ENCODE peak calls at places on chromosomes 13 and 19, in seven cellular contexts. V is A549, F is suprapubic skin, P is ovary, Z is esophagus muscularis mucosa, C is stomach, A is transverse colon. T is an unnamed sample.
A peak's percentile ranks its signal among the peaks of the same experiment; 100 is the strongest.

GRCh38 chr19:2475702-2476450 is at the start of gene GADD45B:
- DNase-seq in V (peak; percentile 94), F (peak; percentile 99), P (peak; percentile 99), Z (peak; percentile 100), C (peak; percentile 98), A (peak; percentile 98), T (peak; percentile 99)

GRCh38 chr13:76937416-76937815 is 10.9 kb upstream of the ACOD1 start:
- DNase-seq in V (peak; percentile 3), F (no peak), P (no peak), Z (no peak), C (no peak), A (no peak), T (no peak)

GRCh38 chr19:16894080-16894479 is 5.3 kb downstream of the F2RL3 start:
- DNase-seq in V (no peak), F (no peak), P (no peak), Z (no peak), C (no peak), A (no peak), T (no peak)

GRCh38 chr13:42055500-42056085 is 7.1 kb downstream of the DGKH start:
- DNase-seq in V (no peak), F (no peak), P (no peak), Z (no peak), C (no peak), A (no peak), T (no peak)

GRCh38 chr13:45749026-45749759 is 47.1 kb downstream of the CBY2 start:
- DNase-seq in V (no peak), F (no peak), P (no peak), Z (no peak), C (no peak), A (no peak), T (no peak)

GRCh38 chr19:16301999-16302694 is 22.5 kb upstream of the KLF2 start:
- DNase-seq in V (peak; percentile 40), F (no peak), P (no peak), Z (no peak), C (peak; percentile 70), A (no peak), T (no peak)

GRCh38 chr19:39544201-39544903 is 4.4 kb upstream of the EID2 start:
- DNase-seq in V (no peak), F (no peak), P (no peak), Z (no peak), C (no peak), A (no peak), T (no peak)

GRCh38 chr19:39449116-39449797 is 3.9 kb downstream of the SUPT5H start:
- DNase-seq in V (no peak), F (no peak), P (no peak), Z (no peak), C (no peak), A (no peak), T (no peak)

GRCh38 chr13:95362666-95363065 is 61.4 kb upstream of the ABCC4 start:
- DNase-seq in V (no peak), F (no peak), P (no peak), Z (no peak), C (no peak), A (no peak), T (no peak)

GRCh38 chr13:107367258-107367657 is 799.3 kb upstream of the ARGLU1 start:
- DNase-seq in V (no peak), F (no peak), P (no peak), Z (no peak), C (no peak), A (no peak), T (no peak)

GRCh38 chr13:70162141-70162540 is 53.9 kb upstream of the KLHL1 start:
- DNase-seq in V (no peak), F (no peak), P (no peak), Z (no peak), C (no peak), A (no peak), T (no peak)

GRCh38 chr19:10655457-10656312 is 1.5 kb downstream of the ILF3 start:
- DNase-seq in V (no peak), F (no peak), P (no peak), Z (no peak), C (no peak), A (peak; percentile 18), T (no peak)

GRCh38 chr19:4487572-4487971 is 15.5 kb downstream of the HDGFL2 start:
- DNase-seq in V (no peak), F (no peak), P (no peak), Z (no peak), C (no peak), A (no peak), T (no peak)

GRCh38 chr13:110758195-110758594 is 44.7 kb downstream of the ING1 start:
- DNase-seq in V (no peak), F (no peak), P (no peak), Z (no peak), C (no peak), A (no peak), T (no peak)

DNA sequence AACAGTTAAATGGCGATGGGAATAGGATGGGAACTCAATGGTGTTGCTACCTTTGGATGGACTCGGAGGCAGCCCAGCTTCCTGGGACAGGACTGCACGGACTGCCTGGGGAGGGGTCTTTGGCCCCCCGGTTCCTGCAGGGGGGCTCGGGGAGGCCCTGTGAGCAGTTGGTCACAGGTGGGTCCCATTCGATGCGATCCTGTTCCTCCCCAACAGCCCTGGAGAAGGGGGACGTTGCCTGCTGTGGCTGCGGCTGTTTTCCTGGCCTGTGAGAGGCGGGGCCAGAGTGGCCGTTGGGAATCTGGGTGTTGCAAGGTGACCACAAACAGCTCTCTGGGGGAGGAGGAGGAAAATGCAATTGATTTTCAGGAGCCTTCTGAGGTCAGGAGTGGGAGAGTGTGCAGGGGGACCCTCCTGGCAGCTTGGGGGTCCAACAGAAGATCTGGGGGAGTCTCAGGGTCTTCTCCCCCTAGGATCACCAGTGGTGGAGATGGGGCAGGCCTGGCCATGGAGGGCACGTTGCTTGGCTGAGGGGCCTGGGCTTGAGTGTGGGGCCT is 1.9 kb upstream of the PLPPR3 start:
- DNase-seq in V (no peak), F (no peak), P (no peak), Z (no peak), C (no peak), A (peak; percentile 40), T (no peak)
- TF ChIP-seq EP300 in V (no peak), F (no peak), P (no peak), Z (no peak), C (no peak), A (no peak), T (no peak)

DNA sequence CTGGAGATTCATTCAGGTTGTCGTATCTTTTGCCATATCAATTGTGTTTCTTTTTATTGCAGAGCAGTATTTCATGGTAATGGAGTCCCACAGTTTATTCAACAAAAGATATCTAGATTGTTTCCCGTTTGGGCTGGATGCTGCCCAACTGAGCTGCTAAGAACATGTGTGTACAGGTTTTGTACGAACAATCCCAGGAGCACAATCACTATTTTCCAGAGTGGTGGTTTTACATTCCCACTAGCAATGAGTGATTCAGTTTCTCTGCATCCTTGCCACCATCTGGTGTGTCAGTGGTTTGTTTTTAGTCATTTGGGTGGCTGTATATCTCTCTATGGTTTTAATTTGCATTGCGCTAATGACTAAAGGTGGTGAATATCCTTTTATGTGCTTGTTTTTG is 52.7 kb upstream of the ZDHHC20 start:
- DNase-seq in V (no peak), F (no peak), P (no peak), Z (no peak), C (no peak), A (no peak), T (no peak)
- H3K4me3 ChIP-seq in V (no peak overlapping the region), F (no peak overlapping the region), P (no peak overlapping the region), Z (no peak overlapping the region), C (no peak overlapping the region), A (no peak overlapping the region), T (no peak overlapping the region)

DNA sequence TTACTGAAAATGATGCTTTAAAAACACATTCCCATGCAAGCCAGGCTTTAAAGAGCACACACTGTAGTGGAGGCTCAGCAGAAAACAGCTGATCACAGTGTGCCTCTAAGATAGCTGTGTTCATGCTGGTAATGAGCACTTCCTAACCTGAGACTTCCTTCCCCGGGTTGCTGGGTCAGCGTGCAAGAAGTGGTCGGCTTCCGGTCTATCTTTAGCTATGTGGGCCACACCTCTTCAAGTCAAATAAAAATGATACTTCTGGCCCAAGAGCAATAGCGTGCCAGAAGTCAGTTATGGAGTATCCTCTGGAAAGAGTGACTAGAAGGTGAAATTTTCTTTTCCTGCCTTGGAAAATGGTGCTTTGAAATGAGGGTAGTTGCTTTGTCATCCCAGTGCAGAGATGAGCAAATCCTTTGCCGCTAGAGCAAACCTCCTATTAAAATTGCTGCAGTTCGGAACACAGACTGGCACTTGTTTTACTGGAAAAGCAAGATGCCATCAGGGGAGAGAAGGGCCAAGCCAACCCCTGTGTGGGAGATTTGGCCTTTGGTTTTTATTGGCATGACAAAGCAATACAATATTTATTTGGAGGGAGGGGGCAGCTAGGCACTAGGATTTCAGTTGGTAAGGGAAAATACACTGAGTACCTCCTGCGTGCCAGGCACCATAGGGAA is 64.2 kb downstream of the ARHGAP35 start:
- DNase-seq in V (peak; percentile 40), F (no peak), P (no peak), Z (no peak), C (no peak), A (peak; percentile 47), T (no peak)
- TF ChIP-seq EP300 in V (no peak), F (no peak), P (no peak), Z (no peak), C (no peak), A (no peak), T (no peak)

GRCh38 chr13:114320065-114320464 is 5.8 kb downstream of the CHAMP1 start:
- DNase-seq in V (no peak), F (no peak), P (no peak), Z (no peak), C (no peak), A (no peak), T (no peak)
- H3K4me3 ChIP-seq in V (no peak overlapping the region), F (no peak overlapping the region), P (no peak overlapping the region), Z (no peak overlapping the region), C (no peak overlapping the region), A (no peak overlapping the region), T (no peak overlapping the region)

T was measured in tibial nerve.